ENCODE peak calls at places on chromosomes 2 and 18, in four cellular contexts. One of them, this sample, is unnamed.

GRCh38 chr2:162521871-162522655 is 178.1 kb downstream of the GCA start:
- DNase-seq in cardiac muscle cell: no peak
- DNase-seq in SJSA1: no peak
- DNase-seq in G401: peak
- DNase-seq in this sample: no peak

GRCh38 chr2:31332521-31332920 is 82.0 kb downstream of the XDH start:
- DNase-seq in cardiac muscle cell: no peak
- DNase-seq in SJSA1: no peak
- DNase-seq in G401: no peak
- DNase-seq in this sample: no peak

GRCh38 chr2:218694405-218695145 is 16.1 kb upstream of the TTLL4 start:
- DNase-seq in cardiac muscle cell: no peak
- DNase-seq in SJSA1: no peak
- DNase-seq in G401: no peak
- DNase-seq in this sample: no peak

GRCh38 chr2:237616373-237617304 is 10.7 kb upstream of the LRRFIP1 start:
- DNase-seq in SJSA1: peak
- DNase-seq in G401: no peak
- DNase-seq in cardiac muscle cell: no peak
- DNase-seq in this sample: no peak

GRCh38 chr2:47534179-47534919 is 131.4 kb downstream of the MSH2 start:
- DNase-seq in cardiac muscle cell: no peak
- DNase-seq in G401: peak
- DNase-seq in SJSA1: peak
- DNase-seq in this sample: no peak

GRCh38 chr2:241994086-241994485 is 124.6 kb downstream of the RTP5 start:
- DNase-seq in cardiac muscle cell: no peak
- DNase-seq in SJSA1: peak
- DNase-seq in G401: no peak
- DNase-seq in this sample: no peak

GRCh38 chr2:180980185-180980942 is at the start of gene UBE2E3:
- DNase-seq in SJSA1: peak
- DNase-seq in G401: peak
- DNase-seq in cardiac muscle cell: peak
- DNase-seq in this sample: peak

GRCh38 chr18:2715990-2716389 is 60.5 kb downstream of the SMCHD1 start:
- DNase-seq in G401: no peak
- DNase-seq in SJSA1: no peak
- DNase-seq in cardiac muscle cell: no peak
- DNase-seq in this sample: no peak

GRCh38 chr18:77057043-77057442 is 75.5 kb downstream of the MBP start:
- DNase-seq in G401: no peak
- DNase-seq in cardiac muscle cell: no peak
- DNase-seq in SJSA1: no peak
- DNase-seq in this sample: no peak

GRCh38 chr2:82795446-82795845 is 1663.6 kb downstream of the SUCLG1 start:
- DNase-seq in cardiac muscle cell: no peak
- DNase-seq in G401: no peak
- DNase-seq in SJSA1: peak
- DNase-seq in this sample: no peak

GRCh38 chr2:185782223-185782769 is 43.7 kb downstream of the FSIP2 start:
- DNase-seq in SJSA1: no peak
- DNase-seq in G401: no peak
- DNase-seq in cardiac muscle cell: no peak
- DNase-seq in this sample: no peak

GRCh38 chr18:58341913-58342312 is 287.0 kb downstream of the ALPK2 start:
- DNase-seq in G401: no peak
- DNase-seq in SJSA1: no peak
- DNase-seq in cardiac muscle cell: no peak
- DNase-seq in this sample: no peak

GRCh38 chr2:42139141-42139540 is 30.0 kb upstream of the EML4 start:
- DNase-seq in G401: no peak
- DNase-seq in SJSA1: no peak
- DNase-seq in cardiac muscle cell: no peak
- DNase-seq in this sample: no peak

GRCh38 chr2:11784747-11785610 is 38.5 kb downstream of the LPIN1 start:
- DNase-seq in SJSA1: no peak
- DNase-seq in cardiac muscle cell: peak
- DNase-seq in G401: peak
- DNase-seq in this sample: peak

GRCh38 chr2:177984739-177985138 is 87.8 kb downstream of the PDE11A start:
- DNase-seq in G401: no peak
- DNase-seq in cardiac muscle cell: peak
- DNase-seq in SJSA1: peak
- DNase-seq in this sample: no peak

GRCh38 chr2:236871500-236872001 is 214.1 kb upstream of the COPS8 start:
- DNase-seq in G401: no peak
- DNase-seq in cardiac muscle cell: no peak
- DNase-seq in SJSA1: peak
- DNase-seq in this sample: no peak

GRCh38 chr2:190563109-190563508 is 28.6 kb upstream of the NEMP2 start:
- DNase-seq in SJSA1: no peak
- DNase-seq in cardiac muscle cell: no peak
- DNase-seq in G401: no peak
- DNase-seq in this sample: no peak

GRCh38 chr2:18454692-18455255 is 105.7 kb downstream of the RDH14 start:
- DNase-seq in G401: no peak
- DNase-seq in cardiac muscle cell: no peak
- DNase-seq in SJSA1: no peak
- DNase-seq in this sample: no peak

GRCh38 chr18:36441872-36442271 is 144.4 kb downstream of the FHOD3 start:
- DNase-seq in cardiac muscle cell: peak
- DNase-seq in G401: no peak
- DNase-seq in SJSA1: no peak
- DNase-seq in this sample: no peak

GRCh38 chr18:78849458-78849857 is 130.2 kb upstream of the SALL3 start:
- DNase-seq in cardiac muscle cell: no peak
- DNase-seq in SJSA1: no peak
- DNase-seq in G401: no peak
- DNase-seq in this sample: no peak

GRCh38 chr2:10774394-10774793 is 38.2 kb downstream of the PDIA6 start:
- DNase-seq in cardiac muscle cell: no peak
- DNase-seq in SJSA1: no peak
- DNase-seq in G401: no peak
- DNase-seq in this sample: no peak

GRCh38 chr2:95047629-95048510 is 22.4 kb downstream of the MAL start:
- DNase-seq in SJSA1: no peak
- DNase-seq in cardiac muscle cell: no peak
- DNase-seq in G401: no peak
- DNase-seq in this sample: no peak

GRCh38 chr2:99771691-99772333 is 282.0 kb upstream of the REV1 start:
- DNase-seq in G401: no peak
- DNase-seq in SJSA1: no peak
- DNase-seq in cardiac muscle cell: no peak
- DNase-seq in this sample: no peak

GRCh38 chr2:46669996-46670793 is 190.8 kb downstream of the TMEM247 start:
- DNase-seq in SJSA1: no peak
- DNase-seq in G401: peak
- DNase-seq in cardiac muscle cell: no peak
- DNase-seq in this sample: no peak

GRCh38 chr18:43664487-43665008 is 387.3 kb upstream of the SYT4 start:
- DNase-seq in cardiac muscle cell: no peak
- DNase-seq in SJSA1: no peak
- DNase-seq in G401: no peak
- DNase-seq in this sample: no peak

GRCh38 chr2:122929347-122929746 is 1095.7 kb upstream of the CNTNAP5 start:
- DNase-seq in SJSA1: no peak
- DNase-seq in cardiac muscle cell: no peak
- DNase-seq in G401: no peak
- DNase-seq in this sample: no peak

GRCh38 chr2:165793779-165794519 is at the start of gene GALNT3:
- DNase-seq in cardiac muscle cell: peak
- DNase-seq in G401: peak
- DNase-seq in SJSA1: no peak
- DNase-seq in this sample: peak

GRCh38 chr2:158042245-158042644 is 59.4 kb upstream of the UPP2 start:
- DNase-seq in cardiac muscle cell: peak
- DNase-seq in G401: no peak
- DNase-seq in SJSA1: no peak
- DNase-seq in this sample: no peak

GRCh38 chr18:23225518-23225917 is 90.2 kb downstream of the CABLES1 start:
- DNase-seq in cardiac muscle cell: no peak
- DNase-seq in G401: peak
- DNase-seq in SJSA1: no peak
- DNase-seq in this sample: no peak

GRCh38 chr2:72040629-72041403 is 106.8 kb downstream of the CYP26B1 start:
- DNase-seq in G401: no peak
- DNase-seq in cardiac muscle cell: no peak
- DNase-seq in SJSA1: no peak
- DNase-seq in this sample: no peak

GRCh38 chr18:48026216-48026615 is 95.8 kb upstream of the SMAD2 start:
- DNase-seq in cardiac muscle cell: no peak
- DNase-seq in SJSA1: no peak
- DNase-seq in G401: no peak
- DNase-seq in this sample: no peak